ENCODE peak calls at places on chromosomes 13 and 19, in ten cellular contexts. R, X, T, U, N, P, D, I, E and Q are unnamed samples.

GRCh38 chr19:13610042-13610691 is 103.9 kb upstream of the CACNA1A start:
- DNase-seq in X (no peak), R (no peak), N (no peak), E (no peak), I (no peak), U (no peak), T (no peak), P (no peak), D (no peak), Q (no peak)

GRCh38 chr13:27006519-27007161 is 165.0 kb downstream of the USP12 start:
- DNase-seq in D (peak), X (no peak), N (no peak), T (no peak), U (peak), P (peak), I (no peak), R (peak), E (peak), Q (no peak)

GRCh38 chr19:35279985-35280821 is 2.1 kb upstream of the HAMP start:
- DNase-seq in R (no peak), N (no peak), E (no peak), D (no peak), P (no peak), I (no peak), X (peak), T (no peak), U (no peak), Q (no peak)

GRCh38 chr19:34969721-34970120 is 5.7 kb upstream of the ZNF792 start:
- DNase-seq in R (no peak), N (no peak), P (no peak), I (no peak), U (no peak), T (no peak), E (no peak), D (no peak), X (no peak), Q (no peak)

GRCh38 chr13:80276371-80277289 is 64.3 kb downstream of the SPRY2 start:
- DNase-seq in T (no peak), U (peak), X (no peak), R (no peak), N (no peak), E (no peak), I (no peak), D (peak), P (peak), Q (peak)

GRCh38 chr13:20497376-20497775 is 28.3 kb downstream of the CRYL1 start:
- DNase-seq in X (no peak), D (no peak), U (no peak), T (no peak), E (no peak), P (no peak), I (no peak), R (no peak), N (no peak), Q (no peak)

GRCh38 chr19:33740811-33741396 is 55.8 kb upstream of the KCTD15 start:
- DNase-seq in I (no peak), P (no peak), D (no peak), X (peak), R (no peak), U (peak), E (peak), N (peak), T (peak), Q (no peak)

GRCh38 chr13:75437582-75438318 is 44.2 kb downstream of the TBC1D4 start:
- DNase-seq in I (no peak), X (no peak), U (peak), D (no peak), T (no peak), E (no peak), R (no peak), P (peak), N (no peak), Q (no peak)

GRCh38 chr13:43916828-43917227 is 37.1 kb downstream of the LACC1 start:
- DNase-seq in R (no peak), U (no peak), T (no peak), X (no peak), I (no peak), P (no peak), D (no peak), N (no peak), E (no peak), Q (no peak)

GRCh38 chr13:37187611-37188010 is 82.1 kb upstream of the CSNK1A1L start:
- DNase-seq in I (no peak), R (no peak), U (no peak), E (no peak), D (no peak), X (no peak), T (no peak), P (peak), N (no peak), Q (no peak)

GRCh38 chr13:60358453-60358852 is 38.6 kb upstream of the TDRD3 start:
- DNase-seq in I (no peak), X (no peak), D (no peak), T (no peak), U (no peak), R (no peak), N (no peak), E (no peak), P (no peak), Q (no peak)

GRCh38 chr19:756232-756631 is 5.3 kb downstream of the MISP start:
- DNase-seq in E (no peak), I (no peak), N (no peak), U (peak), R (peak), T (no peak), X (no peak), D (no peak), P (peak), Q (no peak)

GRCh38 chr13:99265823-99266426 is 7.7 kb upstream of the GPR18 start:
- DNase-seq in D (peak), U (peak), R (peak), E (no peak), N (peak), T (no peak), P (peak), X (peak), I (no peak), Q (no peak)

GRCh38 chr19:44741841-44742352 is 6.6 kb upstream of the BCL3 start:
- DNase-seq in I (peak), E (no peak), T (no peak), U (no peak), D (peak), N (peak), R (peak), X (no peak), P (peak), Q (peak)

GRCh38 chr13:101383595-101383994 is 32.7 kb downstream of the NALCN start:
- DNase-seq in I (no peak), R (no peak), T (no peak), P (no peak), D (no peak), X (no peak), E (no peak), U (no peak), N (no peak), Q (no peak)

GRCh38 chr13:61880576-61881283 is 465.1 kb upstream of the PCDH20 start:
- DNase-seq in E (no peak), N (peak), R (no peak), P (no peak), I (no peak), T (no peak), X (peak), U (peak), D (no peak), Q (no peak)